ENCODE peak calls at places on chromosomes 7 and 10, in seven cellular contexts. L is GM12864, E is EL, G is fibroblast of gingiva, T is kidney epithelial cell, M is GOT3, S is Kasumi-1. Z is an unnamed sample.

GRCh38 chr7:28621369-28621807 is 209.1 kb downstream of the CREB5 start:
- DNase-seq in L (no peak), M (no peak), T (no peak), E (no peak), S (no peak), G (no peak), Z (peak)

GRCh38 chr10:88759366-88760101 is at the start of gene LIPN:
- DNase-seq in E (no peak), G (peak), M (no peak), L (no peak), S (peak), T (no peak), Z (no peak)

GRCh38 chr10:44397476-44398225 is 12.8 kb upstream of the CXCL12 start:
- DNase-seq in T (no peak), E (peak), L (no peak), M (no peak), G (peak), S (no peak), Z (no peak)

GRCh38 chr7:98745722-98746318 is 124.0 kb downstream of the TMEM130 start:
- DNase-seq in T (no peak), E (peak), L (peak), S (peak), G (no peak), M (peak), Z (no peak)

GRCh38 chr10:79259834-79260233 is 87.4 kb upstream of the PPIF start:
- DNase-seq in L (no peak), T (no peak), G (no peak), M (no peak), E (no peak), S (no peak), Z (no peak)

GRCh38 chr10:121501796-121502195 is 96.4 kb downstream of the FGFR2 start:
- DNase-seq in E (no peak), G (no peak), T (no peak), M (no peak), S (no peak), L (no peak), Z (no peak)

GRCh38 chr7:97733276-97734206 is 1.7 kb downstream of the TAC1 start:
- DNase-seq in L (no peak), E (no peak), G (no peak), M (no peak), T (no peak), S (no peak), Z (no peak)

GRCh38 chr7:143988986-143989745 is 11.0 kb upstream of the OR6B1 start:
- DNase-seq in G (peak), M (no peak), T (no peak), L (no peak), S (no peak), E (peak), Z (no peak)

GRCh38 chr10:653991-654646 is 35.3 kb downstream of the DIP2C start:
- DNase-seq in M (no peak), S (no peak), E (no peak), G (no peak), T (no peak), L (no peak), Z (no peak)

GRCh38 chr7:138798836-138799235 is 840 bp upstream of the ATP6V0A4 start:
- DNase-seq in S (no peak), M (no peak), E (no peak), G (no peak), L (no peak), T (no peak), Z (no peak)

GRCh38 chr7:39540320-39540719 is 25.9 kb upstream of the YAE1 start:
- DNase-seq in E (no peak), S (no peak), M (no peak), L (no peak), T (no peak), G (no peak), Z (no peak)

GRCh38 chr10:126247454-126247975 is 140.8 kb downstream of the ADAM12 start:
- DNase-seq in L (no peak), T (peak), G (peak), S (no peak), M (peak), E (peak), Z (no peak)

GRCh38 chr10:103784723-103785418 is 70.5 kb downstream of the SH3PXD2A start:
- DNase-seq in G (no peak), S (no peak), M (no peak), L (no peak), E (no peak), T (no peak), Z (no peak)

GRCh38 chr7:117731455-117731854 is 141.8 kb downstream of the CTTNBP2 start:
- DNase-seq in G (no peak), M (no peak), L (peak), S (peak), E (no peak), T (no peak), Z (peak)

GRCh38 chr10:101578192-101578591 is 9.9 kb downstream of the POLL start:
- DNase-seq in E (no peak), M (no peak), S (no peak), T (no peak), L (no peak), G (no peak), Z (no peak)

GRCh38 chr10:130500251-130501000 is 364.2 kb downstream of the GLRX3 start:
- DNase-seq in G (no peak), M (no peak), E (no peak), T (no peak), S (no peak), L (no peak), Z (no peak)

GRCh38 chr10:43160919-43161251 is 22.6 kb downstream of the CSGALNACT2 start:
- DNase-seq in G (no peak), M (no peak), L (no peak), T (no peak), S (no peak), E (no peak), Z (no peak)

GRCh38 chr7:28183627-28184026 is 3.0 kb upstream of the JAZF1 start:
- DNase-seq in M (no peak), G (peak), L (no peak), T (no peak), S (no peak), E (no peak), Z (no peak)

GRCh38 chr7:157565201-157565626 is 228.4 kb downstream of the DNAJB6 start:
- DNase-seq in E (peak), G (no peak), M (no peak), T (no peak), S (no peak), L (no peak), Z (no peak)

GRCh38 chr7:114519215-114519614 is 104.6 kb downstream of the FOXP2 start:
- DNase-seq in G (peak), S (no peak), M (no peak), L (no peak), T (no peak), E (no peak), Z (no peak)

GRCh38 chr10:116073025-116073424 is 200.0 kb downstream of the GFRA1 start:
- DNase-seq in G (no peak), M (no peak), S (no peak), T (no peak), E (no peak), L (no peak), Z (no peak)

Z was measured in GM12878.